ENCODE peak calls at places on chromosomes 12 and 14, in ten cellular contexts. W, L, I, J, R, N, B, P, O and V are unnamed samples.

GRCh38 chr12:20369164-20370000 is 1.0 kb downstream of the PDE3A start:
- DNase-seq in R (no peak), I (no peak), W (peak; percentile 47), N (peak; percentile 54), O (no peak), B (peak; percentile 51), L (no peak), J (peak; percentile 54), P (no peak), V (no peak)

GRCh38 chr12:45745861-45746277 is 16.4 kb downstream of the ARID2 start:
- DNase-seq in L (peak; percentile 65), B (no peak), R (no peak), N (peak; percentile 49), P (no peak), I (no peak), W (peak; percentile 17), J (no peak), O (no peak), V (peak; percentile 20)

GRCh38 chr12:92237262-92237661 is 91.6 kb upstream of the BTG1 start:
- DNase-seq in P (no peak), O (no peak), N (no peak), L (no peak), I (no peak), W (no peak), R (no peak), J (no peak), B (no peak), V (no peak)

GRCh38 chr14:89767861-89768268 is 186.7 kb downstream of the EFCAB11 start:
- DNase-seq in N (peak; percentile 64), R (peak; percentile 31), J (peak; percentile 48), P (no peak), B (peak; percentile 17), W (peak; percentile 28), I (peak; percentile 40), L (peak; percentile 64), O (peak; percentile 66), V (peak; percentile 66)

GRCh38 chr12:12736759-12737676 is 19.9 kb downstream of the CDKN1B start:
- DNase-seq in W (no peak), L (peak; percentile 59), R (peak; percentile 11), I (no peak), O (peak; percentile 31), B (peak; percentile 11), N (peak; percentile 76), J (peak; percentile 36), P (no peak), V (peak; percentile 48)

GRCh38 chr12:109760031-109760929 is 46.7 kb downstream of the FAM222A start:
- DNase-seq in J (peak; percentile 43), N (no peak), O (peak; percentile 0), W (no peak), P (no peak), R (no peak), I (no peak), L (no peak), B (no peak), V (no peak)

GRCh38 chr12:31585271-31585670 is 5.7 kb downstream of the DENND5B start:
- DNase-seq in J (peak; percentile 15), N (peak; percentile 54), R (no peak), W (no peak), P (peak; percentile 49), B (no peak), L (no peak), O (no peak), I (no peak), V (no peak)

GRCh38 chr14:52801014-52801708 is 9.8 kb upstream of the GNPNAT1 start:
- DNase-seq in O (no peak), J (peak; percentile 60), W (peak; percentile 76), P (peak; percentile 69), N (peak; percentile 81), L (peak; percentile 67), R (no peak), B (no peak), I (no peak), V (no peak)

GRCh38 chr14:103510311-103511021 is 12.2 kb downstream of the CKB start:
- DNase-seq in N (no peak), B (no peak), L (no peak), O (no peak), W (no peak), I (no peak), R (no peak), J (no peak), P (no peak), V (no peak)

GRCh38 chr14:68735836-68736235 is 57.0 kb downstream of the ZFP36L1 start:
- DNase-seq in O (no peak), R (no peak), L (no peak), J (no peak), P (no peak), W (no peak), N (peak; percentile 45), B (no peak), I (no peak), V (no peak)

GRCh38 chr12:47812797-47813490 is 6.8 kb downstream of the HDAC7 start:
- DNase-seq in W (peak; percentile 81), B (no peak), O (peak; percentile 92), I (peak; percentile 85), P (peak; percentile 53), L (peak; percentile 87), R (no peak), N (peak; percentile 90), J (peak; percentile 94), V (peak; percentile 84)

GRCh38 chr14:81728447-81728846 is 194.8 kb upstream of the SEL1L start:
- DNase-seq in R (no peak), J (no peak), W (no peak), N (no peak), B (no peak), P (no peak), I (no peak), O (no peak), L (no peak), V (no peak)

GRCh38 chr12:123743002-123743401 is 19.1 kb upstream of the DNAH10 start:
- DNase-seq in R (no peak), I (no peak), O (no peak), L (peak; percentile 95), B (no peak), P (no peak), J (no peak), W (no peak), N (no peak), V (peak; percentile 18)

GRCh38 chr14:100669468-100669867 is 57.2 kb upstream of the DLK1 start:
- DNase-seq in O (no peak), W (no peak), I (no peak), P (no peak), N (no peak), J (no peak), R (no peak), B (no peak), L (no peak), V (no peak)

GRCh38 chr12:82124711-82125110 is 233.5 kb downstream of the CCDC59 start:
- DNase-seq in P (no peak), O (no peak), B (no peak), I (no peak), R (no peak), J (no peak), W (peak; percentile 90), L (peak; percentile 60), N (peak; percentile 38), V (no peak)

GRCh38 chr12:26740991-26741390 is 92.0 kb downstream of the ITPR2 start:
- DNase-seq in L (no peak), B (no peak), R (peak; percentile 4), N (no peak), O (no peak), I (no peak), J (no peak), P (no peak), W (no peak), V (no peak)

GRCh38 chr12:70774055-70774454 is 136.8 kb upstream of the PTPRB start:
- DNase-seq in W (peak; percentile 79), R (no peak), O (no peak), I (no peak), N (peak; percentile 46), B (no peak), L (no peak), P (peak; percentile 21), J (peak; percentile 83), V (no peak)

GRCh38 chr12:4448943-4449861 is 3.6 kb upstream of the FGF6 start:
- DNase-seq in B (no peak), R (no peak), L (peak; percentile 46), J (no peak), P (no peak), W (no peak), O (no peak), N (no peak), I (no peak), V (no peak)

GRCh38 chr12:48061943-48062719 is 43.7 kb downstream of the SENP1 start:
- DNase-seq in J (no peak), N (no peak), R (no peak), B (no peak), O (no peak), L (no peak), W (no peak), I (no peak), P (no peak), V (no peak)

GRCh38 chr12:27780612-27781408 is 774 bp upstream of the MANSC4 start:
- DNase-seq in P (no peak), I (no peak), N (peak; percentile 60), W (no peak), O (peak; percentile 31), B (peak; percentile 37), R (no peak), J (peak; percentile 57), L (no peak), V (no peak)

GRCh38 chr12:16585781-16586180 is 20.2 kb downstream of the LMO3 start:
- DNase-seq in P (no peak), O (no peak), R (no peak), J (no peak), L (no peak), W (no peak), I (no peak), N (no peak), B (no peak), V (no peak)

GRCh38 chr14:99075771-99076370 is 196.1 kb downstream of the BCL11B start:
- DNase-seq in O (no peak), L (peak; percentile 83), B (no peak), J (no peak), R (no peak), N (no peak), P (no peak), I (no peak), W (no peak), V (no peak)

GRCh38 chr12:108589028-108589839 is 8.7 kb downstream of the TMEM119 start:
- DNase-seq in J (no peak), O (no peak), R (no peak), W (no peak), B (no peak), I (no peak), L (no peak), N (peak; percentile 63), P (no peak), V (no peak)

GRCh38 chr14:27384124-27384523 is 786.3 kb upstream of the NOVA1 start:
- DNase-seq in B (no peak), W (no peak), R (no peak), J (no peak), P (no peak), N (no peak), L (no peak), O (no peak), I (no peak), V (no peak)

GRCh38 chr12:131775904-131776889 is 52.0 kb upstream of the MMP17 start:
- DNase-seq in J (peak; percentile 60), R (no peak), L (no peak), N (no peak), O (no peak), P (no peak), W (no peak), B (no peak), I (no peak), V (peak; percentile 52)

GRCh38 chr14:95522556-95522955 is 6.1 kb upstream of the SYNE3 start:
- DNase-seq in B (no peak), J (no peak), L (peak; percentile 27), N (no peak), W (no peak), P (no peak), R (no peak), O (no peak), I (no peak), V (no peak)